ENCODE peak calls at places on chromosomes 12 and 14, in four cellular contexts. U, G, Z and V are unnamed samples.

GRCh38 chr14:59811850-59812249 is 58.7 kb downstream of the RTN1 start:
- DNase-seq in G (no peak), Z (no peak), U (no peak), V (no peak)

GRCh38 chr14:90510208-90510607 is 113.4 kb downstream of the CALM1 start:
- DNase-seq in G (no peak), Z (no peak), U (peak), V (no peak)

GRCh38 chr14:104374718-104375080 is 204.9 kb upstream of the C14orf180 start:
- DNase-seq in Z (no peak), U (no peak), G (no peak), V (no peak)

GRCh38 chr14:59484611-59485174 is 376 bp downstream of the JKAMP start:
- DNase-seq in G (no peak), U (no peak), Z (no peak), V (no peak)

GRCh38 chr12:46219892-46220655 is 48.8 kb downstream of the SLC38A1 start:
- DNase-seq in Z (peak), G (peak), U (no peak), V (no peak)

GRCh38 chr14:31090872-31091764 is 64.9 kb upstream of the STRN3 start:
- DNase-seq in U (no peak), G (no peak), Z (peak), V (no peak)

GRCh38 chr12:50132505-50133135 is 20.6 kb downstream of the COX14 start:
- DNase-seq in Z (peak), U (no peak), G (peak), V (no peak)

GRCh38 chr14:72692678-72693077 is 201.2 kb downstream of the DPF3 start:
- DNase-seq in G (no peak), Z (no peak), U (peak), V (peak)

GRCh38 chr14:101780390-101780789 is 18.9 kb downstream of the PPP2R5C start:
- DNase-seq in Z (no peak), G (no peak), U (peak), V (no peak)

GRCh38 chr12:67993143-67993542 is 3.9 kb downstream of the IFNG-AS1 start:
- DNase-seq in G (no peak), U (no peak), Z (no peak), V (no peak)

GRCh38 chr14:102500190-102500661 is 9.3 kb downstream of the ANKRD9 start:
- DNase-seq in G (peak), Z (no peak), U (no peak), V (no peak)

GRCh38 chr12:18101043-18101442 is 11.1 kb upstream of the RERGL start:
- DNase-seq in Z (no peak), U (no peak), G (no peak), V (no peak)

DNA sequence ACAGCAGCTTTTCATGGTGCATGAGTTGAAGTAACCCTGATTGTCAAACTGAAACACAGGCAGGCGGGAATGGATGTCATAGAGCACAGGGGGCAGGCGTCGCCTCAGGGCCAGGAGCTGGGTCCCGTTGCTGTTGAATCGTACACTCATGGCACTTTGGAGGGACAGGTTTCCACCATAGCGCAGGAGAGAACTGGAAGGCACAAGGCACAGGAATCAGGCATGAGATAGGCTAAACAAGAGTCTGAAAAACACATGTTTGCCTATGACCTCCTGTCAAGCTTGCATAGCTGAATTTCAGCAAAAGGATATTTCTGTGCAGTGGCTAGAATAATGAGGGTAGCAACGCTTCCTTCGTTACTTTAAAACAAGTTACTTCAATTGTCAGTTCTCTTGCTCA is 61.2 kb downstream of the DCAF5 start:
- DNase-seq in U (no peak), Z (no peak), G (no peak), V (no peak)
- TF ChIP-seq ELF4 in U (no peak), Z (no peak), G (no peak), V (no peak)

GRCh38 chr12:26372856-26373255 is 177.5 kb downstream of the SSPN start:
- DNase-seq in U (no peak), Z (no peak), G (no peak), V (no peak)
- TF ChIP-seq ELF4 in U (no peak), Z (no peak), G (no peak), V (no peak)

GRCh38 chr14:77303417-77304156 is 17.1 kb downstream of the POMT2 start:
- DNase-seq in Z (peak), U (no peak), G (peak), V (no peak)

GRCh38 chr14:77299776-77300175 is 20.9 kb downstream of the POMT2 start:
- DNase-seq in U (no peak), Z (no peak), G (no peak), V (no peak)

GRCh38 chr14:77302926-77303325 is 17.8 kb downstream of the POMT2 start:
- DNase-seq in G (peak), U (no peak), Z (peak), V (no peak)

GRCh38 chr14:77296906-77297305 is 23.8 kb downstream of the POMT2 start:
- DNase-seq in U (no peak), G (no peak), Z (no peak), V (no peak)

GRCh38 chr14:77301103-77301502 is 19.6 kb downstream of the POMT2 start:
- DNase-seq in G (peak), Z (peak), U (peak), V (peak)
- TF ChIP-seq ELF4 in G (no peak), Z (no peak), U (no peak), V (no peak)

GRCh38 chr12:121592323-121592722 is 11.5 kb upstream of the KDM2B start:
- DNase-seq in G (no peak), Z (no peak), U (no peak), V (no peak)

GRCh38 chr12:121600702-121601336 is 20.0 kb upstream of the KDM2B start:
- DNase-seq in U (no peak), Z (no peak), G (no peak), V (peak)

GRCh38 chr12:121598672-121599287 is 18.0 kb upstream of the KDM2B start:
- DNase-seq in U (no peak), G (no peak), Z (peak), V (peak)

GRCh38 chr12:121595520-121595919 is 14.7 kb upstream of the KDM2B start:
- DNase-seq in U (no peak), G (no peak), Z (no peak), V (peak)

DNA sequence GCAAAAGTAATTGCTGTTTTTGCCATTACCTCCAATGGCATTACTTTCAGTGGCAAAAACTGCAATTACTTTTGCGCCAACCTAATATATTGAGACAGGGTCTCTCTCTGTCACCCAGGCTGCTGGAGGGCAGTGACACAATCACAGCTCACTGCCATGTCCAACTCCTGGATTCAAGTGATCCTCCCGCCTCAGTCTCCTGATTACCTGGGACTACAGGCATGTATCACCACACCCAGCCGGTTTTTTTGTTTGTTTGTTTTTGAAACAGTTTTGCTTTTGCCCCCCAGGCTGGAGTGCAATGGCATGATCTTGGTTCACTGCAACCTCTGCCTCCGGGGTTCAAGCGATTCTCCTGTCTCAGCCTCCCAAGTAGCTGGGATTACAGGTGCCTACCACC is 15.7 kb upstream of the KDM2B start:
- DNase-seq in U (no peak), Z (no peak), G (no peak), V (no peak)
- TF ChIP-seq ELF4 in U (no peak), Z (no peak), G (no peak), V (no peak)

GRCh38 chr12:3655331-3655900 is 97.5 kb downstream of the CRACR2A start:
- DNase-seq in U (peak), G (no peak), Z (peak), V (peak)
- TF ChIP-seq ELF4 in U (no peak), G (no peak), Z (no peak), V (no peak)

GRCh38 chr12:19183121-19183838 is 53.7 kb downstream of the PLEKHA5 start:
- DNase-seq in G (no peak), U (no peak), Z (no peak), V (no peak)
- TF ChIP-seq ELF4 in G (no peak), U (no peak), Z (no peak), V (no peak)

GRCh38 chr12:89239534-89239933 is 112.8 kb downstream of the DUSP6 start:
- DNase-seq in Z (no peak), G (no peak), U (no peak), V (no peak)
- TF ChIP-seq ELF4 in Z (no peak), G (no peak), U (no peak), V (no peak)

GRCh38 chr12:95118138-95118787 is 44.8 kb upstream of the NR2C1 start:
- DNase-seq in U (no peak), Z (peak), G (no peak), V (no peak)
- TF ChIP-seq ELF4 in U (no peak), Z (no peak), G (no peak), V (no peak)

GRCh38 chr14:92160619-92161018 is 38.9 kb downstream of the CPSF2 start:
- DNase-seq in G (no peak), Z (no peak), U (no peak), V (no peak)
- TF ChIP-seq ELF4 in G (no peak), Z (no peak), U (no peak), V (no peak)

DNA sequence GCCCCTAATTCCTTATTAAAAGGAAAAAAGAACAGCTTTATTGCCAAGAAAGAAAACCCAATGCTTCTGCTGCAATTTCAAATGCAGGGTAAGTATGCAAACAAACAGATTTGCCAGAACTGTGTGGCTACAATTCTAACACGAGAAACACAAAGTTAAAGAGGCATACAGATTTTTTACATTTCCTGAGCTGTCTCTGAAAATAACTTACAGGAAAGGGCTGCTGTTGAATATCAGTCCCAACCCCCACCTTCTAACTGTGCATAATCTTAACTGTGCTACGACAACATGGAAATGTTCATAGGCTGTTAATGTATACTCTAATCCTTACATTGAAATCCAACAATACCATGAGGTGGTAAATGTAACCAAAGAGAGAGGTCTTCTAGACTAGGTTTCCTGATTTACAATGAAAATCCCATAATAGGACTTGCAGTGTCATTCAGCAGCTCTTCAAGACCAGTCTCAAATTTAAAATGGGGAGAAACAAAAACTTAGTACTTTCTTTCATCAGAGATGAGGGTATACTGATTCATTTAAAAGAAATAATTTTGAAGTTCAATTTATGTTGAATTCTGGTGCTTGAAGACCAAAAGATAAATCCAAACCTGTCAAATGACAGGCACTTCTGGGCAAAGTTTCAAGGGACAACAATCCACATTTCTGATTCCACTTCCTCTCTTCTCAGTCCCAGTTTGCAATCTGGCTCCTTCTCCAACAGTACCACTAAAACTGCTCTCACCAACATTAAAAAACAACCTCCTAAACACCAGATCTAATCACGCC is 14.4 kb downstream of the FGD6 start:
- DNase-seq in G (peak), U (no peak), Z (no peak), V (no peak)
- TF ChIP-seq ELF4 in G (no peak), U (no peak), Z (no peak), V (no peak)